ENCODE peak calls at places on chromosomes 1 and 21, in eight cellular contexts. L is transverse colon, O is pancreas, N is colonic mucosa, E is osteoblast, K is brain microvascular endothelial cell, I is vagina, J is adipocyte. D is an unnamed sample.

GRCh38 chr1:227379555-227379892 is 61.2 kb upstream of the CDC42BPA start:
- DNase-seq in L (no peak), O (no peak), N (no peak), E (no peak), K (no peak), I (no peak), J (no peak), D (no peak)

GRCh38 chr1:27968692-27969091 is 8.9 kb downstream of the XKR8 start:
- DNase-seq in L (no peak), O (no peak), N (peak; percentile 48), E (peak; percentile 96), K (peak; percentile 92), I (no peak), J (peak; percentile 76), D (no peak)

GRCh38 chr1:214120951-214121350 is 133.2 kb downstream of the PROX1 start:
- DNase-seq in L (no peak), O (no peak), N (no peak), E (no peak), K (no peak), I (no peak), J (no peak), D (no peak)

GRCh38 chr1:196685506-196685905 is 33.7 kb downstream of the CFH start:
- DNase-seq in L (no peak), O (no peak), N (no peak), E (no peak), K (no peak), I (no peak), J (no peak), D (no peak)

GRCh38 chr1:30763654-30764248 is 6.2 kb upstream of the LAPTM5 start:
- DNase-seq in L (no peak), O (peak; percentile 32), N (no peak), E (peak; percentile 93), K (peak; percentile 4), I (no peak), J (peak; percentile 7), D (no peak)

GRCh38 chr1:8040586-8040985 is 14.5 kb upstream of the ERRFI1 start:
- DNase-seq in L (peak; percentile 84), O (peak; percentile 78), N (peak; percentile 92), E (peak; percentile 96), K (peak; percentile 97), I (no peak), J (peak; percentile 94), D (no peak)

GRCh38 chr1:227946624-227947424 is 908 bp downstream of the WNT9A start:
- DNase-seq in L (peak; percentile 84), O (peak; percentile 95), N (peak; percentile 87), E (peak; percentile 98), K (peak; percentile 31), I (peak; percentile 85), J (peak; percentile 91), D (peak; percentile 98)

GRCh38 chr1:228335406-228336307 is 71.0 kb downstream of the TRIM11 start:
- DNase-seq in L (peak; percentile 2), O (peak; percentile 34), N (no peak), E (peak; percentile 61), K (no peak), I (no peak), J (no peak), D (no peak)

GRCh38 chr1:7149080-7149838 is 364.0 kb downstream of the CAMTA1 start:
- DNase-seq in L (no peak), O (no peak), N (no peak), E (peak; percentile 83), K (peak; percentile 12), I (no peak), J (no peak), D (peak; percentile 80)

GRCh38 chr21:24290151-24290833 is 1317.0 kb downstream of the MRPL39 start:
- DNase-seq in L (no peak), O (no peak), N (no peak), E (no peak), K (no peak), I (no peak), J (no peak), D (no peak)

GRCh38 chr21:33299181-33299752 is 25.5 kb upstream of the IFNAR1 start:
- DNase-seq in L (peak; percentile 18), O (no peak), N (peak; percentile 31), E (no peak), K (no peak), I (no peak), J (no peak), D (no peak)

GRCh38 chr1:207049974-207050391 is 1.0 kb downstream of the YOD1 start:
- DNase-seq in L (peak; percentile 72), O (no peak), N (peak; percentile 78), E (no peak), K (peak; percentile 55), I (no peak), J (peak; percentile 88), D (peak; percentile 47)

GRCh38 chr1:245715291-245715701 is 560.5 kb downstream of the KIF26B start:
- DNase-seq in L (no peak), O (no peak), N (no peak), E (peak; percentile 69), K (no peak), I (no peak), J (no peak), D (peak; percentile 13)

GRCh38 chr1:116255486-116255885 is 117.6 kb upstream of the ATP1A1 start:
- DNase-seq in L (no peak), O (no peak), N (peak; percentile 43), E (no peak), K (no peak), I (no peak), J (no peak), D (no peak)
- H3K4me3 ChIP-seq in L (no peak overlapping the region), O (no peak overlapping the region), N (no peak overlapping the region), E (no peak overlapping the region), K (no peak overlapping the region), I (no peak overlapping the region), J (no peak overlapping the region), D (no peak overlapping the region)

DNA sequence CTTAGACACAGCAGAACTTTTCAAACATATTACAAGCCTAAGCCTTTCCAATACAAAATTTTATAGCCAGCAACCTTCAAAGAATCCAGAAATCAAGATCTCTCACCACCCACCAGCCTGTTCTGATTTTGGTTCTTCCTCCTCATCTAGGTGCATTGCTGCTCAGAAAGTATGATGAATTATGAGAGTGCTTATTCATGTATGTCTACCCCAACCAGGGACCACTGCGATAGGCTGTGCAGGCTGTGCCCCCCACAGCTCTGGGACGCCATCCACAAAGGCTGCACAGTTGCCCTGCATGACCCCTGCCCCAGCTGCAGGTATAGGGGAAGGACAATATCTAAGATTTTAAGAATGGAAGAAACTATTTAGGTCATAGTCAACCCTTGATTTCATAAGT is 55.4 kb downstream of the WDR64 start:
- DNase-seq in L (no peak), O (no peak), N (no peak), E (no peak), K (no peak), I (no peak), J (no peak), D (no peak)
- H3K27me3 ChIP-seq in L (no peaks in the 10 kb centered on the region), O (no peaks in the 10 kb centered on the region), N (no peaks in the 10 kb centered on the region), E (no peaks in the 10 kb centered on the region), K (no peaks in the 10 kb centered on the region), I (no peaks in the 10 kb centered on the region), J (no peaks in the 10 kb centered on the region), D (no peaks in the 10 kb centered on the region)

DNA sequence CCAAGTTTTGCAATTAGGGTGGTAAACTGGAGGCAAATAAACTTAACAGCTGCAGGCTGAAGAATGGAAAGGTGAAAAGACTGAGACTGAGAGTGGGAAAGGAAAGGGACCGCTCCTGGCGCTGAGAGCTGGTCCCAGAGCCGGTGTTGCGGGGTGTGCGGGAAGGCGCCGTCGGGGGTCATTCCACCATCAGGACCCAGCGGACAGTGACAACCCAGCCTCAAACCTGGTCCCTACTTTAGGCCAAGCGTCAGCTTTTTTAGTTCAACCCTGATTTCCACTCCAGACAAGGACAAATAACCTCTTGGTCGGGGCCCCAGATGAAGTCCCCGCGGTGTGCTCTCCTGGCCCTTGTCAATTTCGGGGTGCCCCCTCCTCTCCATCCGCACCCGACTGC is 145.8 kb upstream of the ETS2 start:
- DNase-seq in L (no peak), O (no peak), N (no peak), E (no peak), K (no peak), I (no peak), J (no peak), D (peak; percentile 62)
- H3K4me3 ChIP-seq in L (peak overlapping the region; percentile 25), O (no peak overlapping the region), N (peak overlapping the region; percentile 46), E (peak overlapping the region; percentile 72), K (no peak overlapping the region), I (peak overlapping the region; percentile 52), J (peak overlapping the region; percentile 77), D (peak overlapping the region; percentile 58)

DNA sequence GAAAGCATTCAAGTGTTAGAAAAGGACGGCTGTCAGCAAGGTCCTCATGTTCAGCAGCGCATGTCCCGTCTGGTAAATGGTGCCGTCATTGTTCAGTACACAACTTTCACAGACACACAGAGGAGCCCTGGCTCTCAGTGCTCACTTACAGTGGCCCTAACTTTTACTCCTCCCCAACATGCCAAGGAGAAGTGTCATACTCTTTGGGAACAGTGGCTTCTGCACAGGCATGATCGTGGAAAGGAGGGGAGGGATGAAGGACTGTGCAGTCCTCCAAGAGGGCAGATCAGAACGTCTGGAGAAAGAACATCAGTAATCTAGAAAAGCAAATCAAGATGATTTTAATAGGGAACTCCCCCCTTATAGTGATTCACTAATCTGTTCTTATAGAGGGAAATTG is 3.8 kb upstream of the GRHL3 start:
- DNase-seq in L (no peak), O (no peak), N (no peak), E (peak; percentile 60), K (no peak), I (no peak), J (no peak), D (no peak)
- H3K27me3 ChIP-seq in L (peaks cover 28% of the 10 kb centered on the region), O (no peaks in the 10 kb centered on the region), N (no peaks in the 10 kb centered on the region), E (peaks cover 19% of the 10 kb centered on the region), K (peaks cover 40% of the 10 kb centered on the region), I (no peaks in the 10 kb centered on the region), J (peaks cover 35% of the 10 kb centered on the region), D (peaks cover 5% of the 10 kb centered on the region)

GRCh38 chr1:154870734-154871133 is 653 bp upstream of the KCNN3 start:
- DNase-seq in L (no peak), O (no peak), N (no peak), E (no peak), K (no peak), I (no peak), J (no peak), D (no peak)
- H3K4me3 ChIP-seq in L (no peak overlapping the region), O (peak overlapping the region; percentile 6), N (peak overlapping the region; percentile 11), E (no peak overlapping the region), K (no peak overlapping the region), I (peak overlapping the region; percentile 41), J (peak overlapping the region; percentile 48), D (no peak overlapping the region)

D was measured in H7.